ENCODE peak calls at places on chromosomes 4 and X, in ten cellular contexts. S, E, X, O, K, G, C, N, Y and Z are unnamed samples.

GRCh38 chrX:38919202-38919601 is 117.9 kb downstream of the MID1IP1 start:
- DNase-seq in N (no peak), C (no peak), K (no peak), X (no peak), Y (no peak), G (no peak), S (no peak), O (no peak), E (peak), Z (no peak)

GRCh38 chrX:40152706-40153334 is 55.1 kb upstream of the BCOR start:
- DNase-seq in S (no peak), G (peak), Y (no peak), E (no peak), O (no peak), X (peak), K (no peak), N (peak), C (no peak), Z (no peak)

GRCh38 chrX:2652106-2652505 is 39.0 kb upstream of the CD99 start:
- DNase-seq in G (no peak), N (no peak), K (no peak), X (no peak), E (no peak), C (peak), Y (no peak), S (no peak), O (no peak), Z (no peak)

GRCh38 chrX:96884027-96884426 is 319 bp downstream of the RPA4 start:
- DNase-seq in Y (no peak), N (no peak), O (no peak), K (no peak), E (no peak), C (no peak), S (no peak), G (no peak), X (no peak), Z (no peak)

GRCh38 chrX:123424546-123424945 is 240.5 kb downstream of the GRIA3 start:
- DNase-seq in N (no peak), O (no peak), G (no peak), C (no peak), Y (no peak), X (no peak), K (no peak), S (no peak), E (peak), Z (no peak)

GRCh38 chr4:27276322-27277073 is 415.9 kb downstream of the STIM2 start:
- DNase-seq in S (no peak), O (no peak), Y (peak), X (peak), K (no peak), N (no peak), E (no peak), G (no peak), C (no peak), Z (no peak)

GRCh38 chr4:142128529-142128928 is 492.1 kb downstream of the IL15 start:
- DNase-seq in G (no peak), E (no peak), K (no peak), C (no peak), N (no peak), Y (no peak), S (no peak), O (no peak), X (no peak), Z (no peak)

GRCh38 chr4:48227662-48228061 is 42.0 kb downstream of the TEC start:
- DNase-seq in K (no peak), O (no peak), Y (no peak), E (peak), C (no peak), S (no peak), X (no peak), G (no peak), N (no peak), Z (no peak)

GRCh38 chrX:21730011-21730410 is 27.9 kb downstream of the SMPX start:
- DNase-seq in C (no peak), O (no peak), X (no peak), E (no peak), Y (no peak), S (no peak), N (no peak), G (no peak), K (no peak), Z (no peak)

GRCh38 chr4:7324651-7325121 is 110.0 kb downstream of the PSAPL1 start:
- DNase-seq in G (no peak), K (no peak), O (peak), C (no peak), S (no peak), Y (no peak), X (no peak), E (no peak), N (no peak), Z (no peak)

GRCh38 chr4:109294006-109294405 is 8.5 kb downstream of the COL25A1 start:
- DNase-seq in X (no peak), N (no peak), O (no peak), S (no peak), Y (no peak), G (no peak), C (no peak), K (no peak), E (peak), Z (peak)

GRCh38 chrX:10579018-10579752 is 41.2 kb downstream of the MID1 start:
- DNase-seq in S (no peak), E (no peak), G (no peak), K (peak), X (no peak), O (no peak), C (no peak), Y (no peak), N (no peak), Z (no peak)

GRCh38 chrX:40153335-40154221 is 55.8 kb upstream of the BCOR start:
- DNase-seq in K (no peak), Y (no peak), S (no peak), C (no peak), N (no peak), G (peak), O (peak), X (peak), E (peak), Z (peak)

GRCh38 chrX:72100824-72101351 is 30.8 kb downstream of the RTL5 start:
- DNase-seq in G (peak), E (peak), C (peak), O (no peak), S (no peak), Y (no peak), K (no peak), N (no peak), X (no peak), Z (peak)

GRCh38 chr4:114398386-114398785 is 200.2 kb upstream of the UGT8 start:
- DNase-seq in G (no peak), N (no peak), K (no peak), E (no peak), Y (no peak), C (no peak), S (no peak), O (no peak), X (no peak), Z (no peak)

GRCh38 chr4:2855584-2855983 is 11.9 kb downstream of the ADD1 start:
- DNase-seq in C (no peak), O (no peak), G (no peak), K (no peak), E (no peak), X (no peak), N (no peak), S (no peak), Y (no peak), Z (no peak)

GRCh38 chr4:159097785-159098184 is 5.1 kb upstream of the RAPGEF2 start:
- DNase-seq in G (no peak), X (no peak), C (no peak), Y (no peak), O (no peak), K (no peak), S (no peak), N (no peak), E (no peak), Z (no peak)

GRCh38 chr4:47914219-47914925 is at the start of gene NFXL1:
- DNase-seq in N (peak), K (peak), O (peak), C (peak), Y (peak), X (peak), E (peak), G (peak), S (peak), Z (peak)

GRCh38 chrX:107766470-107767140 is 9.0 kb downstream of the TSC22D3 start:
- DNase-seq in C (peak), S (no peak), X (no peak), N (no peak), K (peak), O (no peak), G (no peak), E (no peak), Y (no peak), Z (no peak)

GRCh38 chrX:139692506-139692849 is 15.5 kb downstream of the MCF2 start:
- DNase-seq in Y (no peak), K (no peak), S (no peak), X (no peak), N (no peak), E (peak), C (no peak), G (no peak), O (no peak), Z (no peak)

GRCh38 chr4:152073738-152074137 is 312.9 kb upstream of the GATB start:
- DNase-seq in G (peak), N (no peak), S (no peak), K (no peak), E (no peak), X (no peak), O (no peak), Y (no peak), C (no peak), Z (no peak)

GRCh38 chr4:15568814-15569213 is 86.3 kb downstream of the FBXL5 start:
- DNase-seq in X (no peak), C (no peak), Y (no peak), K (no peak), N (no peak), G (no peak), S (no peak), O (no peak), E (no peak), Z (no peak)

GRCh38 chr4:59728496-59728895 is 1471.6 kb upstream of the ADGRL3 start:
- DNase-seq in Y (no peak), S (no peak), O (no peak), K (no peak), C (no peak), E (no peak), G (no peak), X (no peak), N (no peak), Z (no peak)

GRCh38 chr4:183140911-183141320 is 41.9 kb downstream of the WWC2 start:
- DNase-seq in X (no peak), O (no peak), K (no peak), C (no peak), Y (peak), G (no peak), E (no peak), S (no peak), N (no peak), Z (no peak)

GRCh38 chrX:7614616-7615015 is 228.4 kb upstream of the VCX start:
- DNase-seq in X (no peak), S (no peak), Y (no peak), N (no peak), E (no peak), G (no peak), K (no peak), C (no peak), O (no peak), Z (no peak)

GRCh38 chrX:38336538-38337240 is 9.4 kb upstream of the RPGR start:
- DNase-seq in E (no peak), X (peak), Y (no peak), G (no peak), N (no peak), O (no peak), K (no peak), C (no peak), S (no peak), Z (no peak)

GRCh38 chr4:65089666-65090065 is 580.6 kb downstream of the EPHA5 start:
- DNase-seq in N (no peak), C (no peak), Y (no peak), E (no peak), G (no peak), O (no peak), K (no peak), S (no peak), X (no peak), Z (no peak)
- TF ChIP-seq CTCF in N (no peak), C (no peak), Y (peak), E (no peak), G (no peak), O (peak), K (peak), S (peak), X (no peak), Z (no peak)

DNA sequence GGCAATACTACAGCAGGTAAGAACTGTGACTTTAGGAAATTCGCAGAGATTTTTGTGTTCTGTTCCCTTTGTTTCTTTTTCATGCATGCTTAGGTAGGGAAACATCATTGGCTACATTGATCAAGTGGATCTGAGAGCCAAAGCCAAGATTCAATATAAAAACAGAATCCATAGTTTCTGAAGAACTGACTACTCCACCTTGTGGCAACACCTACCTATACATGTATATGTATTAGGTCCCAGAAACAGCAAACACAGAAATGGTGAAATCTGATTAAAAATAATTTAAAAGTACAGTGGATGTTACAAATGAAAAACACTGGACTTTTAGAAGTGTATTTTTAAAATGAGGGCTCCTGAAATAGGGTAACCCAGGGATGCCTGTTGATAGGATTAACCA is 322.6 kb upstream of the MAOA start:
- DNase-seq in E (peak), X (no peak), Y (no peak), N (no peak), S (no peak), C (no peak), K (no peak), O (no peak), G (no peak), Z (no peak)
- TF ChIP-seq CTCF in E (no peak), X (no peak), Y (no peak), N (peak), S (no peak), C (no peak), K (peak), O (peak), G (peak), Z (no peak)

DNA sequence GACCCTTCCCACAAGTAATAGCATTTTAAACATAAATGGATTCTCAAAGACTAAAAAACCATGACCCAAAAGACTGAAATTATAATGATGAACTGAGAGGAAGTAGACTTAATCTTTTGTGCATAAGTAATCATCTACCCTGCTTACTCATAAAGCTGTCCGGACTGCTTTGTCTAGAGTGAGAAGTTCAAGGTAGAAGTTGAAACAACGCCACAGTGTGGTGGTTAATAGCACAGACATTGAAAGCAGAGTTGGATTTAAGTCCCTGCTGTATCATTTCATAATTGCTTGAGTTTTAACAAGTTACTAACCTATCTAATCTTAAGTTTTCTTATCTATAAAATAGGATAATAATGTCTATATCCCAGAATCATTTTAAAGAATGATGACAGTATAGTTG is 346.5 kb downstream of the CENPC start:
- DNase-seq in C (no peak), E (peak), G (no peak), Y (no peak), O (no peak), K (no peak), S (no peak), N (no peak), X (no peak), Z (no peak)
- TF ChIP-seq CTCF in C (no peak), E (peak), G (peak), Y (no peak), O (peak), K (peak), S (peak), N (no peak), X (no peak), Z (no peak)

GRCh38 chr4:156596026-156596425 is 375.6 kb downstream of the PDGFC start:
- DNase-seq in E (no peak), K (no peak), C (no peak), S (no peak), X (no peak), Y (no peak), N (no peak), G (no peak), O (no peak), Z (no peak)
- TF ChIP-seq CTCF in E (no peak), K (no peak), C (no peak), S (no peak), X (no peak), Y (peak), N (no peak), G (no peak), O (peak), Z (no peak)

GRCh38 chr4:110589297-110589696 is 33.6 kb downstream of the PITX2 start:
- DNase-seq in N (no peak), K (no peak), Y (no peak), S (no peak), C (no peak), E (no peak), X (no peak), O (no peak), G (no peak), Z (no peak)
- TF ChIP-seq CTCF in N (no peak), K (peak), Y (peak), S (peak), C (no peak), E (no peak), X (no peak), O (peak), G (no peak), Z (no peak)

DNA sequence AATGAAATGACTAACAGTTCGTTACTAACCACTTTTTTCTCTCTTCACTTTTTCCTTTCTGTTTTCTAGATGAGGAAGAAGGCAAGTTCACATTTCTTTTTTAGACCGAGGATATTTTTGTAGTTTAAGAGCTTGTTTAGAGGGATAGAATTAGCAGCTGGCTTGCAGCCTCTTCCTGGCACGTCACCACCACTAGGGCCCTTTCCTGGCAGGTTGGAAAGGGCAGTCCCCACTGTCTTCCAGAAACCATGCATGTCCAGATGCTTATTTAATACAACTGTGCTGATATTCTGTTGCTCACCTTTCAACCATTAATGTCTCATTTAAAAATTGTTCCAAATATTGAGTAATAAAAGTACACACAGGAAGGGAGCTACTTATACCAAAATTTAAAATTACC is 209.5 kb upstream of the PACRGL start:
- DNase-seq in S (no peak), O (no peak), C (no peak), N (no peak), X (no peak), E (no peak), Y (no peak), K (no peak), G (no peak), Z (no peak)
- TF ChIP-seq CTCF in S (no peak), O (no peak), C (no peak), N (no peak), X (no peak), E (no peak), Y (no peak), K (no peak), G (no peak), Z (no peak)

GRCh38 chrX:24563291-24564010 is 83.7 kb downstream of the PCYT1B start:
- DNase-seq in K (no peak), X (no peak), N (no peak), S (no peak), O (no peak), C (no peak), G (no peak), Y (no peak), E (no peak), Z (no peak)

GRCh38 chrX:24566233-24566632 is 80.9 kb downstream of the PCYT1B start:
- DNase-seq in S (no peak), K (no peak), N (no peak), X (no peak), O (no peak), E (no peak), G (no peak), Y (no peak), C (no peak), Z (no peak)

GRCh38 chrX:24561121-24561520 is 86.0 kb downstream of the PCYT1B start:
- DNase-seq in E (peak), C (no peak), O (no peak), K (no peak), S (no peak), X (no peak), G (no peak), N (no peak), Y (no peak), Z (no peak)
- TF ChIP-seq CTCF in E (peak), C (no peak), O (peak), K (peak), S (peak), X (no peak), G (peak), N (no peak), Y (peak), Z (peak)

DNA sequence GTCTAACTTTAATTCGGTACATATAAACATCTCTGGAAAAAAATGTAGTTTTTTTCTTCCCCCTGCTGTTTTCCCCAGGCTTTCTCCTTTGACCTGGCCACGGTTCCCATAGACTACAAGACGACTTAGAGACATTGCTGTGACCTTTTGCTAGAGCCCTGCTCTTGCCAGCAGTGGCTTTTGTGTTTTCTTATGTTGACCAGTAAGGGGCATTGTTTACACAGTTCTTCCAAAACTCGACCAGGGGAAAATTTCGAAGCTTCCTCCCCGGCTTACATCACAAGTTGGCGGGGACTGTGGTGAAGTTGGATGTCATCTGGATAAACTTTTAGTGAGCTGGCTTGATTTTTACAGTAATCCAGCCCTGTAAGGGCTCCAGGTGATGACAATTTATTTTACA is 9.3 kb downstream of the CCDC160 start:
- DNase-seq in N (no peak), S (no peak), K (no peak), E (peak), Y (no peak), X (no peak), C (no peak), G (no peak), O (no peak), Z (no peak)
- TF ChIP-seq CTCF in N (no peak), S (no peak), K (no peak), E (peak), Y (no peak), X (no peak), C (no peak), G (no peak), O (peak), Z (no peak)

DNA sequence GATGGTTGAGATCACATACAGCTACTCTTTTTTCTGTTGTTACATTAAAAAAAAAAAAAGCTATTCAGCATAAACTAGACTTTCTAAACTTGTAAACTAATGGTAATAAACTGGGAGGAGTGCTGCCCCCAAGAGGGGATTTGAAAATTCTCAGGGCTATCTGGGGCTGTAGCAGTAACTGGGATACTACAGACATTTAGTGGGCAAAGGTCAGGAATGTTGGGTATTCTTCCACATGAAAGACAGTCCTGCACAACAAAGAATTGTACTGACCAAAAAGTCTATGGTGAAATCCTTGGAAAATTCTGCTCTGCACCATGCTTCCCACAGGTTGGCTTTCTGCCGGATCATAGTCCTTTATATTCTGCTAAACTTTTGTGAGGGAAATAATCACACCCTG is 232.6 kb upstream of the BOD1L1 start:
- DNase-seq in K (no peak), G (no peak), C (no peak), N (no peak), E (no peak), S (no peak), Y (no peak), X (no peak), O (no peak), Z (no peak)
- TF ChIP-seq CTCF in K (no peak), G (no peak), C (no peak), N (no peak), E (no peak), S (no peak), Y (no peak), X (no peak), O (peak), Z (no peak)